ENCODE peak calls at places on chromosomes 2 and 18, in four cellular contexts. J is endothelial cell of umbilical vein, I is HepG2, N is A549. X is an unnamed sample.

GRCh38 chr2:8821276-8822217 is 15.9 kb downstream of the KIDINS220 start:
- DNase-seq in J (no peak), N (no peak), I (peak; percentile 79), X (peak; percentile 79)

GRCh38 chr2:134739879-134740301 is 21.1 kb upstream of the TMEM163 start:
- DNase-seq in I (no peak), J (no peak), N (no peak), X (peak; percentile 66)

GRCh38 chr18:48777026-48777736 is 173.6 kb downstream of the SMAD7 start:
- DNase-seq in I (peak; percentile 44), J (peak; percentile 46), N (peak; percentile 72), X (peak; percentile 73)

GRCh38 chr2:216013080-216013909 is at the start of gene MREG:
- DNase-seq in N (peak; percentile 91), I (peak; percentile 77), J (peak; percentile 63), X (peak; percentile 86)

GRCh38 chr2:20675701-20676352 is 8.9 kb downstream of the GDF7 start:
- DNase-seq in I (peak; percentile 78), J (no peak), N (no peak), X (peak; percentile 42)

GRCh38 chr2:36762764-36763490 is 66.4 kb downstream of the VIT start:
- DNase-seq in N (no peak), J (no peak), I (no peak), X (no peak)

GRCh38 chr18:9535430-9535972 is 60.2 kb downstream of the RALBP1 start:
- DNase-seq in J (no peak), I (peak; percentile 87), N (no peak), X (no peak)

GRCh38 chr2:120418174-120418787 is 72.3 kb downstream of the INHBB start:
- DNase-seq in I (no peak), J (no peak), N (no peak), X (no peak)

GRCh38 chr2:202560200-202560599 is 74.6 kb upstream of the FAM117B start:
- DNase-seq in N (no peak), I (no peak), J (no peak), X (no peak)

GRCh38 chr18:23910032-23910431 is 104.5 kb upstream of the TTC39C start:
- DNase-seq in N (no peak), I (no peak), J (no peak), X (no peak)

GRCh38 chr2:179107737-179108136 is 57.8 kb upstream of the CCDC141 start:
- DNase-seq in I (peak; percentile 22), J (peak; percentile 26), N (no peak), X (no peak)

GRCh38 chr2:181886192-181886591 is 5.3 kb upstream of the ITPRID2 start:
- DNase-seq in I (no peak), J (peak; percentile 80), N (no peak), X (no peak)
- TF ChIP-seq MYC in I (no peak), J (no peak), N (no peak), X (no peak)

GRCh38 chr2:81235601-81236000 is 931.0 kb upstream of the LRRTM1 start:
- DNase-seq in J (no peak), I (no peak), N (no peak), X (no peak)

DNA sequence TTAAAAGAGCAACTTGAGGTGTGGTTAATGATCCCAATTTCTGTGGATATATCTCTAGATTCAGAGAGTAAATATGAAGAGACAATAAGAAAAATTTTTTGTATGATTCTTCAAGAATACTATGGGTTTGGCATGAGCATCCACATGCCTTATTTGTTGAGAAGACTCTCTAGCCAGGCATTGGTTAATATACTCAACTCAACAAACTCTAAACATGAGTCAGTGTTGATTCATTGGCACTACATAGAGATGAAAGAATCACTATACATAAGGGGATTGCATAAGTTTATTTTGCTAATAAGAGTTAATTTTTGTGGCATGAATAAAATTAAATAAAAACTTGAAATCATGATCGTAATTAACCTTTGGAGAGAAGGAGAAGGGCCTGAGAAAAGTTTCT is 930.2 kb upstream of the LRRTM1 start:
- DNase-seq in I (no peak), J (no peak), N (no peak), X (no peak)
- TF ChIP-seq MYC in I (no peak), J (no peak), N (no peak), X (no peak)

GRCh38 chr18:12750076-12750707 is 47.4 kb downstream of the PSMG2 start:
- DNase-seq in N (no peak), I (no peak), J (no peak), X (peak; percentile 42)
- TF ChIP-seq MYC in N (no peak), I (no peak), J (no peak), X (no peak)

GRCh38 chr2:54772531-54772930 is 49.1 kb downstream of the EML6 start:
- DNase-seq in I (no peak), J (no peak), N (no peak), X (no peak)

GRCh38 chr2:54773233-54773632 is 49.8 kb downstream of the EML6 start:
- DNase-seq in I (no peak), J (no peak), N (no peak), X (no peak)

GRCh38 chr2:54775710-54776109 is 52.2 kb downstream of the EML6 start:
- DNase-seq in I (no peak), N (no peak), J (no peak), X (no peak)

GRCh38 chr2:54772110-54772509 is 48.6 kb downstream of the EML6 start:
- DNase-seq in J (peak; percentile 69), I (no peak), N (no peak), X (no peak)

GRCh38 chr2:54773838-54774237 is 50.4 kb downstream of the EML6 start:
- DNase-seq in J (no peak), N (no peak), I (no peak), X (no peak)
- TF ChIP-seq MYC in J (no peak), N (no peak), I (no peak), X (no peak)

GRCh38 chr2:10895231-10895630 is 16.5 kb upstream of the KCNF1 start:
- DNase-seq in J (no peak), I (no peak), N (no peak), X (no peak)
- TF ChIP-seq MYC in J (no peak), I (no peak), N (no peak), X (no peak)

GRCh38 chr2:54041135-54041534 is 70.3 kb upstream of the PSME4 start:
- DNase-seq in J (no peak), I (no peak), N (no peak), X (no peak)
- TF ChIP-seq MYC in J (no peak), I (no peak), N (no peak), X (no peak)

X was measured in NB4.